ENCODE peak calls at places on chromosome 16, in ten cellular contexts. R is endothelial cell; F is posterior cingulate gyrus; I is breast epithelium; A is T-helper 17 cell; P is H7; T is iPS-NIHi11; X is activated T-cell treated with anti-CD3 and anti-CD28 coated beads for 1 hour; D is T-helper 1 cell; Q is stimulated activated CD8-positive, alpha-beta memory T cell treated with anti-CD3 and anti-CD28 coated beads, Interleukin-2, amount 100 ng/mL, for 48 hours. L is an unnamed sample.

GRCh38 chr16:17331071-17331521 is 139.7 kb downstream of the XYLT1 start:
- DNase-seq in R (no peak), F (no peak), I (no peak), A (no peak), P (no peak), T (no peak), X (no peak), D (no peak), Q (no peak), L (no peak)

GRCh38 chr16:86942469-86943175 is 364.3 kb downstream of the FOXL1 start:
- DNase-seq in R (no peak), F (no peak), I (no peak), A (no peak), P (no peak), T (no peak), X (no peak), D (no peak), Q (no peak), L (no peak)

GRCh38 chr16:58345574-58346354 is 46.5 kb upstream of the GINS3 start:
- DNase-seq in R (no peak), F (no peak), I (no peak), A (no peak), P (no peak), T (no peak), X (no peak), D (no peak), Q (no peak), L (no peak)

GRCh38 chr16:50260206-50261159 is 5.9 kb upstream of the ADCY7 start:
- DNase-seq in R (no peak), F (no peak), I (no peak), A (no peak), P (no peak), T (no peak), X (no peak), D (no peak), Q (no peak), L (peak)

GRCh38 chr16:57795431-57795878 is 6.8 kb downstream of the KIFC3 start:
- DNase-seq in R (peak), F (peak), I (no peak), A (no peak), P (peak), T (peak), X (no peak), D (no peak), Q (no peak), L (peak)

GRCh38 chr16:55480228-55480655 is 1.2 kb downstream of the MMP2 start:
- DNase-seq in R (peak), F (peak), I (peak), A (no peak), P (peak), T (peak), X (no peak), D (no peak), Q (no peak), L (peak)

GRCh38 chr16:71933913-71934696 is 38.8 kb downstream of the IST1 start:
- DNase-seq in R (no peak), F (no peak), I (no peak), A (no peak), P (no peak), T (no peak), X (no peak), D (no peak), Q (no peak), L (no peak)

GRCh38 chr16:1560866-1561265 is 27.4 kb downstream of the TMEM204 start:
- DNase-seq in R (no peak), F (no peak), I (no peak), A (no peak), P (no peak), T (no peak), X (no peak), D (no peak), Q (no peak), L (no peak)

GRCh38 chr16:53089434-53090270 is 34.9 kb downstream of the CHD9 start:
- DNase-seq in R (no peak), F (no peak), I (no peak), A (no peak), P (no peak), T (no peak), X (no peak), D (no peak), Q (no peak), L (no peak)

GRCh38 chr16:2039286-2040030 is 8.2 kb downstream of the NTHL1 start:
- DNase-seq in R (no peak), F (no peak), I (peak), A (no peak), P (no peak), T (no peak), X (no peak), D (no peak), Q (no peak), L (peak)

GRCh38 chr16:84819644-84820304 is at the start of gene CRISPLD2:
- DNase-seq in R (peak), F (peak), I (peak), A (peak), P (peak), T (peak), X (peak), D (peak), Q (peak), L (peak)

GRCh38 chr16:4918790-4919210 is 18.1 kb downstream of the PPL start:
- DNase-seq in R (no peak), F (no peak), I (no peak), A (no peak), P (peak), T (peak), X (no peak), D (no peak), Q (no peak), L (peak)

GRCh38 chr16:66898207-66898606 is 17.9 kb downstream of the PDP2 start:
- DNase-seq in R (no peak), F (no peak), I (no peak), A (no peak), P (no peak), T (peak), X (no peak), D (no peak), Q (no peak), L (no peak)

GRCh38 chr16:56190903-56191806 is at the start of gene GNAO1:
- DNase-seq in R (peak), F (peak), I (peak), A (peak), P (peak), T (peak), X (peak), D (peak), Q (no peak), L (peak)

GRCh38 chr16:67758966-67759365 is 39.9 kb upstream of the GFOD2 start:
- DNase-seq in R (no peak), F (no peak), I (no peak), A (no peak), P (no peak), T (no peak), X (no peak), D (no peak), Q (no peak), L (no peak)

GRCh38 chr16:81515281-81515680 is 70.7 kb downstream of the CMIP start:
- DNase-seq in R (no peak), F (no peak), I (peak), A (no peak), P (no peak), T (no peak), X (no peak), D (no peak), Q (no peak), L (no peak)

GRCh38 chr16:74030000-74030399 is 266.6 kb upstream of the PSMD7 start:
- DNase-seq in R (no peak), F (no peak), I (no peak), A (no peak), P (no peak), T (no peak), X (no peak), D (no peak), Q (no peak), L (no peak)

GRCh38 chr16:16101585-16101984 is 121.7 kb downstream of the ABCC6 start:
- DNase-seq in R (no peak), F (no peak), I (no peak), A (no peak), P (no peak), T (no peak), X (no peak), D (no peak), Q (no peak), L (no peak)

GRCh38 chr16:1825864-1826690 is 548 bp downstream of the HAGH start:
- DNase-seq in R (peak), F (peak), I (no peak), A (peak), P (no peak), T (peak), X (peak), D (peak), Q (peak), L (peak)

GRCh38 chr16:4097826-4098240 is 18.4 kb downstream of the ADCY9 start:
- DNase-seq in R (no peak), F (no peak), I (no peak), A (no peak), P (no peak), T (no peak), X (no peak), D (no peak), Q (no peak), L (no peak)

GRCh38 chr16:69166946-69167930 is 19.7 kb upstream of the SNTB2 start:
- DNase-seq in R (no peak), F (no peak), I (no peak), A (no peak), P (no peak), T (no peak), X (no peak), D (no peak), Q (no peak), L (no peak)

GRCh38 chr16:53434436-53435065 is at the start of gene RBL2:
- DNase-seq in R (peak), F (peak), I (peak), A (peak), P (peak), T (peak), X (peak), D (peak), Q (peak), L (peak)

L was measured in endodermal cell.